ENCODE peak calls at places on chromosomes 3 and 15, in seven cellular contexts. One of them, this sample, is unnamed.

GRCh38 chr3:134242649-134243637 is 7.7 kb downstream of the RYK start:
- DNase-seq in K562: no peak
- DNase-seq in GM12891: no peak
- DNase-seq in GM12892: no peak
- DNase-seq in HepG2: peak
- DNase-seq in GM12878: no peak
- DNase-seq in SK-N-SH: no peak
- DNase-seq in this sample: no peak

GRCh38 chr3:29525254-29525881 is 244.5 kb downstream of the RBMS3 start:
- DNase-seq in K562: no peak
- DNase-seq in GM12891: no peak
- DNase-seq in GM12892: no peak
- DNase-seq in HepG2: peak
- DNase-seq in GM12878: no peak
- DNase-seq in SK-N-SH: no peak
- DNase-seq in this sample: no peak

GRCh38 chr3:122589297-122589696 is 11.8 kb downstream of the PARP15 start:
- DNase-seq in K562: no peak
- DNase-seq in GM12891: no peak
- DNase-seq in GM12892: no peak
- DNase-seq in HepG2: no peak
- DNase-seq in GM12878: peak
- DNase-seq in SK-N-SH: no peak
- DNase-seq in this sample: no peak

GRCh38 chr3:28575100-28575747 is 226.6 kb upstream of the AZI2 start:
- DNase-seq in K562: no peak
- DNase-seq in GM12891: peak
- DNase-seq in GM12892: no peak
- DNase-seq in HepG2: no peak
- DNase-seq in GM12878: no peak
- DNase-seq in SK-N-SH: peak
- DNase-seq in this sample: no peak

GRCh38 chr3:63625161-63625560 is 27.3 kb upstream of the SNTN start:
- DNase-seq in K562: no peak
- DNase-seq in GM12891: no peak
- DNase-seq in GM12892: no peak
- DNase-seq in HepG2: no peak
- DNase-seq in GM12878: no peak
- DNase-seq in SK-N-SH: no peak
- DNase-seq in this sample: no peak

GRCh38 chr3:9420850-9421549 is 23.6 kb downstream of the SETD5 start:
- DNase-seq in K562: no peak
- DNase-seq in GM12891: no peak
- DNase-seq in GM12892: no peak
- DNase-seq in HepG2: no peak
- DNase-seq in GM12878: no peak
- DNase-seq in SK-N-SH: no peak
- DNase-seq in this sample: no peak

GRCh38 chr3:25690768-25691548 is 26.3 kb upstream of the TOP2B start:
- DNase-seq in K562: no peak
- DNase-seq in GM12891: no peak
- DNase-seq in GM12892: no peak
- DNase-seq in HepG2: no peak
- DNase-seq in GM12878: no peak
- DNase-seq in SK-N-SH: no peak
- DNase-seq in this sample: no peak

GRCh38 chr3:9912294-9912935 is 4.5 kb upstream of the IL17RC start:
- DNase-seq in K562: peak
- DNase-seq in GM12891: no peak
- DNase-seq in GM12892: no peak
- DNase-seq in HepG2: no peak
- DNase-seq in GM12878: no peak
- DNase-seq in SK-N-SH: no peak
- DNase-seq in this sample: no peak

GRCh38 chr3:148937477-148937876 is 53.9 kb upstream of the GYG1 start:
- DNase-seq in K562: no peak
- DNase-seq in GM12891: no peak
- DNase-seq in GM12892: no peak
- DNase-seq in HepG2: no peak
- DNase-seq in GM12878: no peak
- DNase-seq in SK-N-SH: no peak
- DNase-seq in this sample: no peak

GRCh38 chr15:40925863-40926658 is 3.1 kb upstream of the DLL4 start:
- DNase-seq in K562: peak
- DNase-seq in GM12891: no peak
- DNase-seq in GM12892: no peak
- DNase-seq in HepG2: no peak
- DNase-seq in GM12878: no peak
- DNase-seq in SK-N-SH: peak
- DNase-seq in this sample: peak

GRCh38 chr15:100900136-100900894 is 18.8 kb upstream of the LRRK1 start:
- DNase-seq in K562: no peak
- DNase-seq in GM12891: no peak
- DNase-seq in GM12892: no peak
- DNase-seq in HepG2: no peak
- DNase-seq in GM12878: no peak
- DNase-seq in SK-N-SH: no peak
- DNase-seq in this sample: no peak

GRCh38 chr15:57527382-57528091 is 64.2 kb upstream of the MYZAP start:
- DNase-seq in K562: peak
- DNase-seq in GM12891: peak
- DNase-seq in GM12892: peak
- DNase-seq in HepG2: peak
- DNase-seq in GM12878: peak
- DNase-seq in SK-N-SH: peak
- DNase-seq in this sample: peak

GRCh38 chr15:60183366-60183765 is 179.3 kb downstream of the FOXB1 start:
- DNase-seq in K562: no peak
- DNase-seq in GM12891: no peak
- DNase-seq in GM12892: no peak
- DNase-seq in HepG2: no peak
- DNase-seq in GM12878: no peak
- DNase-seq in SK-N-SH: no peak
- DNase-seq in this sample: no peak

GRCh38 chr3:94433811-94434210 is 370.9 kb downstream of the NSUN3 start:
- DNase-seq in K562: no peak
- DNase-seq in GM12891: no peak
- DNase-seq in GM12892: no peak
- DNase-seq in HepG2: no peak
- DNase-seq in GM12878: no peak
- DNase-seq in SK-N-SH: no peak
- DNase-seq in this sample: no peak

GRCh38 chr3:16482770-16483531 is 30.5 kb downstream of the RFTN1 start:
- DNase-seq in K562: no peak
- DNase-seq in GM12891: no peak
- DNase-seq in GM12892: no peak
- DNase-seq in HepG2: no peak
- DNase-seq in GM12878: no peak
- DNase-seq in SK-N-SH: no peak
- DNase-seq in this sample: peak

GRCh38 chr3:191244242-191244867 is 45.3 kb downstream of the OSTN start:
- DNase-seq in K562: no peak
- DNase-seq in GM12891: no peak
- DNase-seq in GM12892: no peak
- DNase-seq in HepG2: peak
- DNase-seq in GM12878: no peak
- DNase-seq in SK-N-SH: peak
- DNase-seq in this sample: no peak

GRCh38 chr15:77584691-77585090 is 48.0 kb downstream of the LINGO1 start:
- DNase-seq in K562: no peak
- DNase-seq in GM12891: no peak
- DNase-seq in GM12892: no peak
- DNase-seq in HepG2: no peak
- DNase-seq in GM12878: no peak
- DNase-seq in SK-N-SH: no peak
- DNase-seq in this sample: no peak

GRCh38 chr3:134646086-134646485 is 4.7 kb downstream of the KY start:
- DNase-seq in K562: no peak
- DNase-seq in GM12891: no peak
- DNase-seq in GM12892: no peak
- DNase-seq in HepG2: no peak
- DNase-seq in GM12878: no peak
- DNase-seq in SK-N-SH: no peak
- DNase-seq in this sample: peak

GRCh38 chr15:83733206-83733605 is 79.3 kb downstream of the ADAMTSL3 start:
- DNase-seq in K562: no peak
- DNase-seq in GM12891: no peak
- DNase-seq in GM12892: no peak
- DNase-seq in HepG2: no peak
- DNase-seq in GM12878: no peak
- DNase-seq in SK-N-SH: no peak
- DNase-seq in this sample: no peak

GRCh38 chr15:99438222-99438592 is 127.6 kb upstream of the MEF2A start:
- DNase-seq in K562: no peak
- DNase-seq in GM12891: no peak
- DNase-seq in GM12892: no peak
- DNase-seq in HepG2: no peak
- DNase-seq in GM12878: no peak
- DNase-seq in SK-N-SH: no peak
- DNase-seq in this sample: no peak

GRCh38 chr3:110789315-110789714 is 282.3 kb upstream of the NECTIN3 start:
- DNase-seq in K562: no peak
- DNase-seq in GM12891: no peak
- DNase-seq in GM12892: no peak
- DNase-seq in HepG2: no peak
- DNase-seq in GM12878: no peak
- DNase-seq in SK-N-SH: no peak
- DNase-seq in this sample: no peak

GRCh38 chr15:78925076-78925624 is 19.7 kb downstream of the CTSH start:
- DNase-seq in K562: no peak
- DNase-seq in GM12891: no peak
- DNase-seq in GM12892: no peak
- DNase-seq in HepG2: no peak
- DNase-seq in GM12878: no peak
- DNase-seq in SK-N-SH: no peak
- DNase-seq in this sample: no peak

GRCh38 chr3:129628169-129628522 is 21.7 kb upstream of the PLXND1 start:
- DNase-seq in K562: no peak
- DNase-seq in GM12891: no peak
- DNase-seq in GM12892: no peak
- DNase-seq in HepG2: no peak
- DNase-seq in GM12878: no peak
- DNase-seq in SK-N-SH: no peak
- DNase-seq in this sample: no peak

GRCh38 chr3:54376440-54376839 is 254.1 kb downstream of the CACNA2D3 start:
- DNase-seq in K562: no peak
- DNase-seq in GM12891: no peak
- DNase-seq in GM12892: no peak
- DNase-seq in HepG2: no peak
- DNase-seq in GM12878: no peak
- DNase-seq in SK-N-SH: no peak
- DNase-seq in this sample: no peak

GRCh38 chr3:54376941-54377578 is 254.7 kb downstream of the CACNA2D3 start:
- DNase-seq in K562: no peak
- DNase-seq in GM12891: no peak
- DNase-seq in GM12892: no peak
- DNase-seq in HepG2: no peak
- DNase-seq in GM12878: no peak
- DNase-seq in SK-N-SH: no peak
- DNase-seq in this sample: no peak

DNA sequence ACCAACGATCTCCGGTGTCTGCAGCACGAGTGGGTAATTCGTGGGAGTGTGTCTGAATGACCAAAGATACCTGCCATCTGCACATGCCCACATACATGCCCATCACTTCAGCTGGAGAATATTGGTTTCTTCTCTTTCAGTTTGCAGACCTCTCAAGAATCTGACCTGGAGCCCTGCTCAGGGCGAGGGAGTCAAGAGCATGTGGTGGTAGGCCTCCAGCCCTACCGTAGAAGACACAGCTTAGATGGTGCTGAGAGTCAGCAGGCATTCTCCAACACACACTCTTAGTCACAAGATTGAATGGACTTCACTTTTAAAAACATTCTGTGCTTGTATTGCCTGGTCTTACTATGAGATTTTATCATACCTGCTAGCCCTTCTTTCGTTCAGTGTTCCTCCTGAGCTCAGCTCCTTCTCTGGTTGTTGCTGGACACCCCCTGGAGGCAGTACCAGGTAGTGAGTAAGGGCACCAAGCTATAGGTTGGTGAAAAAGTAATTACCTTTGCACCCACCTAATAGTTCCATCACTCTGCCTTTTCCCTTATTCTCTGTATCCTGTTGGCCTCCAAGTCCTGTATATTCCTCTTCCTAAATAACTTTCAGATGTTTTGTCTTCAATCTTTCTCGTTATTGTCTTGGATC is 252.0 kb downstream of the CACNA2D3 start:
- DNase-seq in K562: peak
- DNase-seq in GM12891: peak
- DNase-seq in GM12892: peak
- DNase-seq in HepG2: peak
- DNase-seq in GM12878: no peak
- DNase-seq in SK-N-SH: peak
- DNase-seq in this sample: no peak
- TF ChIP-seq TAF1 in K562: no peak
- TF ChIP-seq TAF1 in GM12891: no peak
- TF ChIP-seq TAF1 in GM12892: no peak
- TF ChIP-seq TAF1 in HepG2: no peak
- TF ChIP-seq TAF1 in GM12878: no peak
- TF ChIP-seq TAF1 in SK-N-SH: no peak
- TF ChIP-seq TAF1 in this sample: no peak

GRCh38 chr3:192444096-192444790 is 283.1 kb downstream of the FGF12 start:
- DNase-seq in K562: peak
- DNase-seq in GM12891: peak
- DNase-seq in GM12892: peak
- DNase-seq in HepG2: peak
- DNase-seq in GM12878: peak
- DNase-seq in SK-N-SH: peak
- DNase-seq in this sample: peak
- TF ChIP-seq TAF1 in K562: no peak
- TF ChIP-seq TAF1 in GM12891: no peak
- TF ChIP-seq TAF1 in GM12892: no peak
- TF ChIP-seq TAF1 in HepG2: no peak
- TF ChIP-seq TAF1 in GM12878: no peak
- TF ChIP-seq TAF1 in SK-N-SH: no peak
- TF ChIP-seq TAF1 in this sample: no peak

DNA sequence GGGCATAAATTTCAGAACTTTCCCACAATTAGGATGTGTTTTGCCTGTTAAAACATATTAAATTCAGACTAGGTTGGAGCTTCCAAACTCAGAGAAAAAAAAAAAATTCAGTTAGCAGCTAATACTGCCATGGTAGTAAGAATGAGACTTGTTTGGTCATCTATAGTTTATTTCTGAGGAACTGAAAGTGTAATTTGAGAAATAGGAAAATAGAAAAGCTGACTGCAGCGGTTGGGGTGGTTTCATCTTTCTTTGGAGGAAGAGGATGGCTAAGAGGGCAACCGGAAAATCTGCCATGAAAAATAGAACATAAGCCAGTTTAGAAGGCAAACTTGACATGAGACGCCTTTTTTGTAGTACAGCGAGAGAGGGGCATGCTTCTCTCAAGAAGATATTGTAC is 371.2 kb upstream of the ROBO2 start:
- DNase-seq in K562: no peak
- DNase-seq in GM12891: no peak
- DNase-seq in GM12892: no peak
- DNase-seq in HepG2: no peak
- DNase-seq in GM12878: no peak
- DNase-seq in SK-N-SH: no peak
- DNase-seq in this sample: no peak
- TF ChIP-seq TAF1 in K562: no peak
- TF ChIP-seq TAF1 in GM12891: no peak
- TF ChIP-seq TAF1 in GM12892: no peak
- TF ChIP-seq TAF1 in HepG2: no peak
- TF ChIP-seq TAF1 in GM12878: no peak
- TF ChIP-seq TAF1 in SK-N-SH: no peak
- TF ChIP-seq TAF1 in this sample: no peak

GRCh38 chr3:156761713-156762575 is 64.2 kb upstream of the LEKR1 start:
- DNase-seq in K562: no peak
- DNase-seq in GM12891: no peak
- DNase-seq in GM12892: no peak
- DNase-seq in HepG2: no peak
- DNase-seq in GM12878: no peak
- DNase-seq in SK-N-SH: no peak
- DNase-seq in this sample: no peak
- TF ChIP-seq TAF1 in K562: no peak
- TF ChIP-seq TAF1 in GM12891: no peak
- TF ChIP-seq TAF1 in GM12892: no peak
- TF ChIP-seq TAF1 in HepG2: no peak
- TF ChIP-seq TAF1 in GM12878: no peak
- TF ChIP-seq TAF1 in SK-N-SH: no peak
- TF ChIP-seq TAF1 in this sample: no peak